ENCODE peak calls at places on chromosomes 4 and X, in nine cellular contexts. I is SW480, T is upper lobe of right lung, F is aorta, W is H7, Q is germinal center, D is K562, M is transverse colon, U is pulmonary artery endothelial cell. Y is an unnamed sample.

GRCh38 chr4:175806741-175807140 is 5.3 kb downstream of the GPM6A start:
- DNase-seq in Q (no peak), D (no peak), W (no peak), T (no peak), U (no peak), I (no peak), F (no peak), M (no peak), Y (no peak)

GRCh38 chr4:153541426-153542096 is 75.4 kb downstream of the TMEM131L start:
- DNase-seq in M (no peak), D (no peak), W (no peak), I (no peak), T (no peak), U (no peak), Q (no peak), F (no peak), Y (no peak)

GRCh38 chr4:123836919-123837605 is 440.5 kb downstream of the SPRY1 start:
- DNase-seq in F (no peak), I (no peak), U (no peak), M (no peak), T (no peak), D (no peak), W (no peak), Q (no peak), Y (no peak)

GRCh38 chr4:8163026-8163425 is 4.4 kb upstream of the ABLIM2 start:
- DNase-seq in T (no peak), Q (no peak), F (no peak), W (no peak), U (no peak), I (no peak), M (no peak), D (no peak), Y (no peak)

GRCh38 chrX:66635360-66635759 is 3.5 kb downstream of the EDA2R start:
- DNase-seq in F (no peak), I (no peak), Q (no peak), M (no peak), W (no peak), U (peak), D (no peak), T (no peak), Y (no peak)

GRCh38 chrX:11470231-11470630 is 177.0 kb downstream of the AMELX start:
- DNase-seq in I (no peak), T (no peak), W (no peak), D (no peak), U (peak), M (no peak), Q (no peak), F (no peak), Y (no peak)

GRCh38 chr4:113040793-113041192 is 8.7 kb upstream of the ANK2 start:
- DNase-seq in U (no peak), D (no peak), Q (no peak), W (no peak), T (no peak), I (no peak), M (no peak), F (no peak), Y (no peak)

GRCh38 chrX:677376-677775 is 46.8 kb downstream of the SHOX start:
- DNase-seq in D (no peak), F (no peak), M (no peak), T (no peak), W (no peak), U (no peak), I (no peak), Q (no peak), Y (no peak)

GRCh38 chr4:174120446-174121142 is 162.9 kb downstream of the FBXO8 start:
- DNase-seq in F (no peak), T (no peak), W (peak), M (no peak), D (peak), Q (peak), I (peak), U (peak), Y (peak)

GRCh38 chr4:146916479-146917076 is 29.1 kb downstream of the TTC29 start:
- DNase-seq in T (no peak), W (peak), D (peak), M (no peak), I (peak), Q (peak), U (no peak), F (no peak), Y (peak)

GRCh38 chrX:73266766-73267165 is 52.1 kb upstream of the NAP1L2 start:
- DNase-seq in F (no peak), D (no peak), Q (no peak), W (no peak), T (no peak), M (no peak), U (no peak), I (no peak), Y (no peak)

GRCh38 chr4:165874072-165874798 is 1.2 kb downstream of the TLL1 start:
- DNase-seq in Q (no peak), F (peak), W (peak), U (no peak), D (no peak), T (no peak), M (no peak), I (no peak), Y (peak)

GRCh38 chr4:6986781-6987565 is 56.2 kb upstream of the TADA2B start:
- DNase-seq in M (peak), U (peak), F (peak), I (peak), Q (peak), W (peak), T (peak), D (peak), Y (peak)